ENCODE peak calls at places on chromosomes 13 and 19, in five cellular contexts. E is foreskin fibroblast, R is gastrocnemius medialis, C is aorta, J is left cardiac atrium. N is an unnamed sample.

GRCh38 chr13:23609414-23610186 is 39.4 kb downstream of the TNFRSF19 start:
- DNase-seq in E (peak), R (peak), C (no peak), J (no peak), N (no peak)

GRCh38 chr19:18967358-18968146 is 26.5 kb upstream of the HOMER3 start:
- DNase-seq in E (peak), R (peak), C (peak), J (peak), N (no peak)

GRCh38 chr13:40563350-40564125 is 102.9 kb downstream of the FOXO1 start:
- DNase-seq in E (no peak), R (peak), C (no peak), J (peak), N (no peak)

GRCh38 chr13:21058361-21058760 is 3.0 kb downstream of the LATS2 start:
- DNase-seq in E (peak), R (no peak), C (no peak), J (no peak), N (no peak)

GRCh38 chr13:77460195-77460594 is 75.3 kb upstream of the SCEL start:
- DNase-seq in E (no peak), R (peak), C (peak), J (peak), N (no peak)

GRCh38 chr13:25584975-25585374 is 213.2 kb downstream of the ATP8A2 start:
- DNase-seq in E (no peak), R (no peak), C (no peak), J (no peak), N (no peak)

GRCh38 chr19:1864480-1865171 is 1.2 kb upstream of the KLF16 start:
- DNase-seq in E (peak), R (peak), C (peak), J (peak), N (no peak)

GRCh38 chr13:27122036-27122435 is 49.6 kb downstream of the USP12 start:
- DNase-seq in E (no peak), R (no peak), C (no peak), J (no peak), N (no peak)

GRCh38 chr13:19794552-19795143 is 11.9 kb upstream of the PSPC1 start:
- DNase-seq in E (no peak), R (no peak), C (no peak), J (no peak), N (no peak)

GRCh38 chr19:8403098-8403819 is 9.8 kb upstream of the MARCHF2 start:
- DNase-seq in E (no peak), R (no peak), C (no peak), J (no peak), N (no peak)

GRCh38 chr19:12884926-12885748 is 1.9 kb downstream of the KLF1 start:
- DNase-seq in E (no peak), R (peak), C (peak), J (peak), N (peak)

GRCh38 chr19:5618591-5618990 is 4.0 kb downstream of the SAFB2 start:
- DNase-seq in E (no peak), R (no peak), C (no peak), J (no peak), N (no peak)

GRCh38 chr13:24159362-24159761 is 1.2 kb upstream of the SPATA13 start:
- DNase-seq in E (no peak), R (no peak), C (no peak), J (no peak), N (no peak)

GRCh38 chr13:104301216-104301975 is 1235.2 kb upstream of the SLC10A2 start:
- DNase-seq in E (no peak), R (no peak), C (no peak), J (no peak), N (no peak)

GRCh38 chr19:47507924-47508553 is 6.8 kb downstream of the NAPA start:
- DNase-seq in E (no peak), R (peak), C (no peak), J (no peak), N (no peak)

GRCh38 chr13:20125129-20125782 is 35.6 kb downstream of the GJA3 start:
- DNase-seq in E (peak), R (no peak), C (no peak), J (no peak), N (no peak)

GRCh38 chr13:111370570-111371150 is 50.2 kb downstream of the TEX29 start:
- DNase-seq in E (no peak), R (no peak), C (no peak), J (no peak), N (no peak)